ENCODE peak calls at places on chromosomes 6 and 20, in ten cellular contexts. One of them, this sample, is unnamed.

GRCh38 chr20:56630506-56631317 is 1.6 kb downstream of the TFAP2C start:
- DNase-seq in sigmoid colon: no peak
- DNase-seq in psoas muscle: no peak
- DNase-seq in thoracic aorta: no peak
- DNase-seq in heart left ventricle: no peak
- DNase-seq in PC-3: peak; percentile 78
- DNase-seq in vagina: no peak
- DNase-seq in cardiac muscle cell: peak; percentile 34
- DNase-seq in GM12878: no peak
- DNase-seq in K562: no peak
- DNase-seq in this sample: no peak

GRCh38 chr6:88763160-88763559 is 200.3 kb downstream of the RNGTT start:
- DNase-seq in GM12878: no peak
- DNase-seq in vagina: no peak
- DNase-seq in thoracic aorta: no peak
- DNase-seq in heart left ventricle: no peak
- DNase-seq in K562: no peak
- DNase-seq in psoas muscle: no peak
- DNase-seq in PC-3: peak; percentile 41
- DNase-seq in sigmoid colon: no peak
- DNase-seq in cardiac muscle cell: no peak
- DNase-seq in this sample: no peak

GRCh38 chr20:50624351-50625016 is 66.9 kb downstream of the RIPOR3 start:
- DNase-seq in PC-3: peak; percentile 71
- DNase-seq in GM12878: no peak
- DNase-seq in cardiac muscle cell: no peak
- DNase-seq in heart left ventricle: no peak
- DNase-seq in vagina: no peak
- DNase-seq in psoas muscle: no peak
- DNase-seq in thoracic aorta: no peak
- DNase-seq in K562: no peak
- DNase-seq in sigmoid colon: no peak
- DNase-seq in this sample: no peak

GRCh38 chr20:48604426-48604825 is 223.4 kb downstream of the PREX1 start:
- DNase-seq in cardiac muscle cell: no peak
- DNase-seq in vagina: no peak
- DNase-seq in thoracic aorta: no peak
- DNase-seq in PC-3: no peak
- DNase-seq in sigmoid colon: peak; percentile 40
- DNase-seq in psoas muscle: no peak
- DNase-seq in heart left ventricle: no peak
- DNase-seq in K562: no peak
- DNase-seq in GM12878: no peak
- DNase-seq in this sample: no peak

GRCh38 chr6:14664616-14665315 is 547.2 kb downstream of the CD83 start:
- DNase-seq in PC-3: peak; percentile 72
- DNase-seq in GM12878: no peak
- DNase-seq in vagina: no peak
- DNase-seq in psoas muscle: no peak
- DNase-seq in heart left ventricle: no peak
- DNase-seq in cardiac muscle cell: no peak
- DNase-seq in thoracic aorta: no peak
- DNase-seq in sigmoid colon: no peak
- DNase-seq in K562: no peak
- DNase-seq in this sample: no peak

GRCh38 chr6:38302081-38302480 is 337.6 kb downstream of the BTBD9 start:
- DNase-seq in psoas muscle: no peak
- DNase-seq in vagina: no peak
- DNase-seq in sigmoid colon: no peak
- DNase-seq in PC-3: no peak
- DNase-seq in K562: no peak
- DNase-seq in heart left ventricle: no peak
- DNase-seq in GM12878: no peak
- DNase-seq in cardiac muscle cell: no peak
- DNase-seq in thoracic aorta: no peak
- DNase-seq in this sample: no peak

GRCh38 chr6:19719691-19720127 is 117.5 kb upstream of the ID4 start:
- DNase-seq in K562: no peak
- DNase-seq in psoas muscle: no peak
- DNase-seq in PC-3: no peak
- DNase-seq in heart left ventricle: no peak
- DNase-seq in vagina: no peak
- DNase-seq in sigmoid colon: no peak
- DNase-seq in cardiac muscle cell: peak; percentile 72
- DNase-seq in GM12878: no peak
- DNase-seq in thoracic aorta: no peak
- DNase-seq in this sample: no peak

GRCh38 chr20:50286609-50287008 is 96.0 kb downstream of the CEBPB start:
- DNase-seq in PC-3: peak; percentile 46
- DNase-seq in K562: peak; percentile 84
- DNase-seq in psoas muscle: peak; percentile 81
- DNase-seq in cardiac muscle cell: no peak
- DNase-seq in heart left ventricle: peak; percentile 58
- DNase-seq in vagina: peak; percentile 96
- DNase-seq in thoracic aorta: no peak
- DNase-seq in sigmoid colon: peak; percentile 85
- DNase-seq in GM12878: no peak
- DNase-seq in this sample: peak; percentile 59

GRCh38 chr6:109690373-109690739 is 646 bp downstream of the AK9 start:
- DNase-seq in cardiac muscle cell: peak; percentile 74
- DNase-seq in GM12878: no peak
- DNase-seq in sigmoid colon: peak; percentile 81
- DNase-seq in thoracic aorta: no peak
- DNase-seq in K562: peak; percentile 69
- DNase-seq in PC-3: peak; percentile 18
- DNase-seq in psoas muscle: peak; percentile 62
- DNase-seq in vagina: no peak
- DNase-seq in heart left ventricle: peak; percentile 53
- DNase-seq in this sample: peak; percentile 41

GRCh38 chr20:61300293-61300692 is 48.2 kb downstream of the CDH4 start:
- DNase-seq in cardiac muscle cell: no peak
- DNase-seq in GM12878: no peak
- DNase-seq in thoracic aorta: no peak
- DNase-seq in PC-3: no peak
- DNase-seq in vagina: no peak
- DNase-seq in heart left ventricle: no peak
- DNase-seq in sigmoid colon: no peak
- DNase-seq in K562: no peak
- DNase-seq in psoas muscle: no peak
- DNase-seq in this sample: no peak

GRCh38 chr6:20153194-20153593 is 59.1 kb downstream of the MBOAT1 start:
- DNase-seq in sigmoid colon: no peak
- DNase-seq in psoas muscle: no peak
- DNase-seq in heart left ventricle: no peak
- DNase-seq in cardiac muscle cell: no peak
- DNase-seq in GM12878: no peak
- DNase-seq in vagina: no peak
- DNase-seq in PC-3: no peak
- DNase-seq in K562: no peak
- DNase-seq in thoracic aorta: no peak
- DNase-seq in this sample: no peak

GRCh38 chr6:30787954-30788353 is 43.6 kb upstream of the IER3 start:
- DNase-seq in thoracic aorta: no peak
- DNase-seq in GM12878: no peak
- DNase-seq in K562: no peak
- DNase-seq in cardiac muscle cell: no peak
- DNase-seq in PC-3: peak; percentile 43
- DNase-seq in heart left ventricle: no peak
- DNase-seq in psoas muscle: no peak
- DNase-seq in sigmoid colon: peak; percentile 64
- DNase-seq in vagina: no peak
- DNase-seq in this sample: no peak

GRCh38 chr6:88167625-88167937 is 1.4 kb upstream of the CNR1 start:
- DNase-seq in sigmoid colon: no peak
- DNase-seq in PC-3: no peak
- DNase-seq in thoracic aorta: no peak
- DNase-seq in cardiac muscle cell: no peak
- DNase-seq in psoas muscle: no peak
- DNase-seq in GM12878: no peak
- DNase-seq in heart left ventricle: no peak
- DNase-seq in vagina: no peak
- DNase-seq in K562: no peak
- DNase-seq in this sample: no peak

GRCh38 chr20:41479113-41479512 is 112.5 kb upstream of the EMILIN3 start:
- DNase-seq in sigmoid colon: no peak
- DNase-seq in heart left ventricle: no peak
- DNase-seq in cardiac muscle cell: no peak
- DNase-seq in K562: no peak
- DNase-seq in psoas muscle: no peak
- DNase-seq in PC-3: no peak
- DNase-seq in vagina: no peak
- DNase-seq in thoracic aorta: no peak
- DNase-seq in GM12878: no peak
- DNase-seq in this sample: no peak

GRCh38 chr20:34637245-34638185 is 39.4 kb downstream of the PIGU start:
- DNase-seq in PC-3: peak; percentile 39
- DNase-seq in heart left ventricle: no peak
- DNase-seq in psoas muscle: peak; percentile 37
- DNase-seq in cardiac muscle cell: no peak
- DNase-seq in vagina: no peak
- DNase-seq in GM12878: no peak
- DNase-seq in thoracic aorta: no peak
- DNase-seq in sigmoid colon: peak; percentile 85
- DNase-seq in K562: no peak
- DNase-seq in this sample: no peak

GRCh38 chr20:21508230-21509078 is 5.4 kb downstream of the NKX2-2 start:
- DNase-seq in GM12878: no peak
- DNase-seq in K562: no peak
- DNase-seq in sigmoid colon: no peak
- DNase-seq in vagina: no peak
- DNase-seq in heart left ventricle: no peak
- DNase-seq in thoracic aorta: no peak
- DNase-seq in PC-3: no peak
- DNase-seq in psoas muscle: no peak
- DNase-seq in cardiac muscle cell: no peak
- DNase-seq in this sample: no peak

GRCh38 chr20:21510995-21511394 is 2.9 kb downstream of the NKX2-2 start:
- DNase-seq in vagina: no peak
- DNase-seq in sigmoid colon: no peak
- DNase-seq in heart left ventricle: no peak
- DNase-seq in cardiac muscle cell: no peak
- DNase-seq in PC-3: no peak
- DNase-seq in GM12878: no peak
- DNase-seq in thoracic aorta: no peak
- DNase-seq in psoas muscle: no peak
- DNase-seq in K562: no peak
- DNase-seq in this sample: no peak

GRCh38 chr20:21509079-21509596 is 4.7 kb downstream of the NKX2-2 start:
- DNase-seq in GM12878: no peak
- DNase-seq in thoracic aorta: no peak
- DNase-seq in psoas muscle: no peak
- DNase-seq in PC-3: no peak
- DNase-seq in heart left ventricle: no peak
- DNase-seq in K562: no peak
- DNase-seq in cardiac muscle cell: no peak
- DNase-seq in sigmoid colon: no peak
- DNase-seq in vagina: no peak
- DNase-seq in this sample: no peak

GRCh38 chr20:21510414-21510971 is 3.4 kb downstream of the NKX2-2 start:
- DNase-seq in heart left ventricle: no peak
- DNase-seq in thoracic aorta: no peak
- DNase-seq in psoas muscle: no peak
- DNase-seq in vagina: no peak
- DNase-seq in sigmoid colon: no peak
- DNase-seq in cardiac muscle cell: no peak
- DNase-seq in PC-3: no peak
- DNase-seq in GM12878: no peak
- DNase-seq in K562: no peak
- DNase-seq in this sample: no peak

GRCh38 chr20:21509597-21510331 is 4.1 kb downstream of the NKX2-2 start:
- DNase-seq in psoas muscle: no peak
- DNase-seq in GM12878: no peak
- DNase-seq in PC-3: no peak
- DNase-seq in vagina: no peak
- DNase-seq in thoracic aorta: no peak
- DNase-seq in sigmoid colon: no peak
- DNase-seq in K562: no peak
- DNase-seq in heart left ventricle: no peak
- DNase-seq in cardiac muscle cell: no peak
- DNase-seq in this sample: no peak
- TF ChIP-seq CTCF in psoas muscle: no peak
- TF ChIP-seq CTCF in GM12878: no peak
- TF ChIP-seq CTCF in PC-3: no peak
- TF ChIP-seq CTCF in vagina: no peak
- TF ChIP-seq CTCF in thoracic aorta: no peak
- TF ChIP-seq CTCF in sigmoid colon: no peak
- TF ChIP-seq CTCF in K562: no peak
- TF ChIP-seq CTCF in heart left ventricle: no peak
- TF ChIP-seq CTCF in cardiac muscle cell: peak; percentile 22
- TF ChIP-seq CTCF in this sample: no peak

GRCh38 chr6:136521430-136521829 is 28.8 kb downstream of the MAP7 start:
- DNase-seq in heart left ventricle: no peak
- DNase-seq in PC-3: no peak
- DNase-seq in psoas muscle: no peak
- DNase-seq in cardiac muscle cell: no peak
- DNase-seq in sigmoid colon: no peak
- DNase-seq in vagina: no peak
- DNase-seq in GM12878: no peak
- DNase-seq in thoracic aorta: no peak
- DNase-seq in K562: no peak
- DNase-seq in this sample: no peak
- H3K27ac ChIP-seq in heart left ventricle: no peak overlapping the region
- H3K27ac ChIP-seq in PC-3: no peak overlapping the region
- H3K27ac ChIP-seq in psoas muscle: no peak overlapping the region
- H3K27ac ChIP-seq in cardiac muscle cell: no peak overlapping the region
- H3K27ac ChIP-seq in sigmoid colon: no peak overlapping the region
- H3K27ac ChIP-seq in vagina: no peak overlapping the region
- H3K27ac ChIP-seq in GM12878: no peak overlapping the region
- H3K27ac ChIP-seq in thoracic aorta: no peak overlapping the region
- H3K27ac ChIP-seq in K562: no peak overlapping the region
- H3K27ac ChIP-seq in this sample: no peak overlapping the region

GRCh38 chr20:59683181-59683580 is 78.8 kb downstream of the PHACTR3 start:
- DNase-seq in psoas muscle: no peak
- DNase-seq in vagina: no peak
- DNase-seq in K562: no peak
- DNase-seq in sigmoid colon: no peak
- DNase-seq in thoracic aorta: no peak
- DNase-seq in PC-3: no peak
- DNase-seq in cardiac muscle cell: no peak
- DNase-seq in GM12878: no peak
- DNase-seq in heart left ventricle: no peak
- DNase-seq in this sample: no peak
- H3K9me3 ChIP-seq in psoas muscle: no peaks in the 10 kb centered on the region
- H3K9me3 ChIP-seq in vagina: no peaks in the 10 kb centered on the region
- H3K9me3 ChIP-seq in K562: no peaks in the 10 kb centered on the region
- H3K9me3 ChIP-seq in sigmoid colon: no peaks in the 10 kb centered on the region
- H3K9me3 ChIP-seq in thoracic aorta: no peaks in the 10 kb centered on the region
- H3K9me3 ChIP-seq in PC-3: no peaks in the 10 kb centered on the region
- H3K9me3 ChIP-seq in cardiac muscle cell: no peaks in the 10 kb centered on the region
- H3K9me3 ChIP-seq in GM12878: no peaks in the 10 kb centered on the region
- H3K9me3 ChIP-seq in heart left ventricle: no peaks in the 10 kb centered on the region
- H3K9me3 ChIP-seq in this sample: no peaks in the 10 kb centered on the region

DNA sequence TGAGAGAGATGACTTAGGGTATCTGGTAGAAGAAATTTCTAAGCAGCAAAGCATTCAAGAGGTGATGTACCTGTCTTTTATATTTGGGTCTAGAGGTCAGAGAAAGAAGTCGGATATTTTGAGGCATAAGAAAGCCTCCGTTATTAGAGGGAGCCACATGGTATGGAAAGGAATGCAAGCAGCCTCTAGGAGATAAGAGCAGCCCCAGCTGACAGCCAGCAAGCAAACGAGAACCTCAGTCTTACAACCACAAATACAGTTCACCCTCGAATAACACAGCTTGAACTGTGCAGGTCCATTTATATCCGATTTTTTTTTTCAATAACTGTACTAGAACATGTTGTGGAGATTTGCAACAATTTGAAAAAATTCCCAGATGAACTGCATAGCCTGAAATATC is 190.7 kb upstream of the VGLL2 start:
- DNase-seq in vagina: no peak
- DNase-seq in sigmoid colon: no peak
- DNase-seq in GM12878: no peak
- DNase-seq in thoracic aorta: no peak
- DNase-seq in cardiac muscle cell: peak; percentile 67
- DNase-seq in PC-3: no peak
- DNase-seq in heart left ventricle: no peak
- DNase-seq in psoas muscle: no peak
- DNase-seq in K562: no peak
- DNase-seq in this sample: no peak
- TF ChIP-seq CTCF in vagina: no peak
- TF ChIP-seq CTCF in sigmoid colon: no peak
- TF ChIP-seq CTCF in GM12878: no peak
- TF ChIP-seq CTCF in thoracic aorta: no peak
- TF ChIP-seq CTCF in cardiac muscle cell: no peak
- TF ChIP-seq CTCF in PC-3: no peak
- TF ChIP-seq CTCF in heart left ventricle: no peak
- TF ChIP-seq CTCF in psoas muscle: no peak
- TF ChIP-seq CTCF in K562: no peak
- TF ChIP-seq CTCF in this sample: no peak